ENCODE peak calls at places on chromosomes 11 and 22, in six cellular contexts. I, T, P, S, J and R are unnamed samples.

GRCh38 chr11:61973603-61974162 is 6.2 kb upstream of the FTH1 start:
- DNase-seq in I (no peak), T (peak; percentile 67), P (no peak), S (no peak), J (no peak), R (peak; percentile 30)

GRCh38 chr11:279040-279965 is 1.1 kb downstream of the NLRP6 start:
- DNase-seq in I (no peak), T (no peak), P (no peak), S (peak; percentile 71), J (no peak), R (no peak)

GRCh38 chr11:31355131-31355530 is 14.4 kb downstream of the DCDC1 start:
- DNase-seq in I (no peak), T (no peak), P (peak; percentile 11), S (no peak), J (no peak), R (no peak)

GRCh38 chr11:2441171-2441570 is 3.1 kb downstream of the TRPM5 start:
- DNase-seq in I (no peak), T (no peak), P (no peak), S (peak; percentile 83), J (no peak), R (no peak)

GRCh38 chr11:35163707-35164496 is 24.9 kb downstream of the CD44 start:
- DNase-seq in I (no peak), T (no peak), P (no peak), S (no peak), J (no peak), R (no peak)

GRCh38 chr11:22640862-22641261 is 15.2 kb upstream of the FANCF start:
- DNase-seq in I (no peak), T (no peak), P (no peak), S (no peak), J (no peak), R (peak; percentile 49)

GRCh38 chr22:35173655-35174054 is 83.6 kb upstream of the HMGXB4 start:
- DNase-seq in I (no peak), T (no peak), P (no peak), S (no peak), J (no peak), R (no peak)

GRCh38 chr11:70115778-70116177 is 37.7 kb downstream of the ANO1 start:
- DNase-seq in I (no peak), T (no peak), P (no peak), S (no peak), J (no peak), R (no peak)

GRCh38 chr11:119594639-119595249 is 134.3 kb downstream of the NECTIN1 start:
- DNase-seq in I (no peak), T (no peak), P (no peak), S (no peak), J (no peak), R (no peak)

GRCh38 chr22:46058591-46059519 is 81.9 kb upstream of the WNT7B start:
- DNase-seq in I (no peak), T (no peak), P (no peak), S (peak; percentile 56), J (peak; percentile 43), R (no peak)

GRCh38 chr11:1839204-1839923 is 583 bp downstream of the TNNI2 start:
- DNase-seq in I (no peak), T (no peak), P (no peak), S (no peak), J (no peak), R (no peak)

GRCh38 chr22:49450521-49450920 is 377.2 kb downstream of the BRD1 start:
- DNase-seq in I (no peak), T (no peak), P (no peak), S (no peak), J (no peak), R (peak; percentile 60)

GRCh38 chr11:64253481-64253880 is 2.2 kb downstream of the PLCB3 start:
- DNase-seq in I (no peak), T (no peak), P (no peak), S (no peak), J (no peak), R (no peak)

GRCh38 chr22:33274214-33274828 is 216.1 kb upstream of the SYN3 start:
- DNase-seq in I (no peak), T (peak; percentile 3), P (no peak), S (no peak), J (no peak), R (peak; percentile 70)

GRCh38 chr11:112033902-112034301 is 8.7 kb downstream of the DLAT start:
- DNase-seq in I (no peak), T (no peak), P (no peak), S (no peak), J (no peak), R (no peak)

GRCh38 chr11:76838422-76839068 is 22.2 kb upstream of the ACER3 start:
- DNase-seq in I (no peak), T (no peak), P (no peak), S (no peak), J (no peak), R (peak; percentile 83)

GRCh38 chr22:50046019-50046415 is 12.1 kb downstream of the TTLL8 start:
- DNase-seq in I (no peak), T (no peak), P (no peak), S (no peak), J (no peak), R (no peak)

GRCh38 chr11:31808721-31809542 is 2.2 kb downstream of the PAX6 start:
- DNase-seq in I (no peak), T (no peak), P (no peak), S (no peak), J (no peak), R (peak; percentile 22)

GRCh38 chr11:95897731-95898130 is 26.2 kb downstream of the MTMR2 start:
- DNase-seq in I (no peak), T (no peak), P (no peak), S (no peak), J (no peak), R (no peak)

GRCh38 chr22:20852076-20852475 is 6.5 kb downstream of the PI4KA start:
- DNase-seq in I (no peak), T (no peak), P (no peak), S (no peak), J (no peak), R (no peak)

GRCh38 chr11:97814325-97814959 is 1206.3 kb upstream of the CNTN5 start:
- DNase-seq in I (no peak), T (no peak), P (no peak), S (no peak), J (no peak), R (no peak)